ENCODE peak calls at places on chromosomes 13 and 19, in ten cellular contexts. One of them, this sample, is unnamed. For H3K4me1, the result is how much of the 10 kb centered on the place peaks cover.

GRCh38 chr19:29662604-29663404 is 2.5 kb upstream of the PLEKHF1 start:
- DNase-seq in breast epithelium: peak
- DNase-seq in sigmoid colon: peak
- DNase-seq in heart right ventricle: peak
- DNase-seq in ascending aorta: peak
- DNase-seq in prostate gland: peak
- DNase-seq in naive thymus-derived CD4-positive, alpha-beta T cell: no peak
- DNase-seq in heart left ventricle: peak
- DNase-seq in cardiac muscle cell: peak
- DNase-seq in neural progenitor cell: no peak
- DNase-seq in this sample: peak

GRCh38 chr19:47152632-47153031 is 22.0 kb downstream of the SAE1 start:
- DNase-seq in naive thymus-derived CD4-positive, alpha-beta T cell: no peak
- DNase-seq in heart right ventricle: no peak
- DNase-seq in ascending aorta: no peak
- DNase-seq in breast epithelium: no peak
- DNase-seq in cardiac muscle cell: no peak
- DNase-seq in prostate gland: peak
- DNase-seq in sigmoid colon: no peak
- DNase-seq in heart left ventricle: no peak
- DNase-seq in neural progenitor cell: no peak
- DNase-seq in this sample: no peak

GRCh38 chr19:18879579-18880373 is 16.2 kb downstream of the CERS1 start:
- DNase-seq in heart left ventricle: no peak
- DNase-seq in sigmoid colon: no peak
- DNase-seq in cardiac muscle cell: no peak
- DNase-seq in ascending aorta: no peak
- DNase-seq in naive thymus-derived CD4-positive, alpha-beta T cell: peak
- DNase-seq in prostate gland: no peak
- DNase-seq in heart right ventricle: no peak
- DNase-seq in neural progenitor cell: peak
- DNase-seq in breast epithelium: no peak
- DNase-seq in this sample: peak

GRCh38 chr13:42997381-42997780 is 5.3 kb upstream of the EPSTI1 start:
- DNase-seq in breast epithelium: no peak
- DNase-seq in heart left ventricle: no peak
- DNase-seq in ascending aorta: no peak
- DNase-seq in heart right ventricle: no peak
- DNase-seq in prostate gland: no peak
- DNase-seq in cardiac muscle cell: peak
- DNase-seq in naive thymus-derived CD4-positive, alpha-beta T cell: no peak
- DNase-seq in sigmoid colon: no peak
- DNase-seq in neural progenitor cell: no peak
- DNase-seq in this sample: no peak

GRCh38 chr19:14479985-14480694 is 5.0 kb upstream of the PTGER1 start:
- DNase-seq in heart right ventricle: peak
- DNase-seq in sigmoid colon: no peak
- DNase-seq in ascending aorta: no peak
- DNase-seq in breast epithelium: no peak
- DNase-seq in cardiac muscle cell: peak
- DNase-seq in neural progenitor cell: peak
- DNase-seq in heart left ventricle: no peak
- DNase-seq in prostate gland: no peak
- DNase-seq in naive thymus-derived CD4-positive, alpha-beta T cell: peak
- DNase-seq in this sample: peak

GRCh38 chr13:110716235-110716505 is 2.7 kb downstream of the ING1 start:
- DNase-seq in heart left ventricle: no peak
- DNase-seq in heart right ventricle: peak
- DNase-seq in ascending aorta: no peak
- DNase-seq in sigmoid colon: peak
- DNase-seq in breast epithelium: no peak
- DNase-seq in naive thymus-derived CD4-positive, alpha-beta T cell: no peak
- DNase-seq in cardiac muscle cell: peak
- DNase-seq in neural progenitor cell: peak
- DNase-seq in prostate gland: peak
- DNase-seq in this sample: peak

GRCh38 chr19:7124782-7125181 is 55.3 kb downstream of the ZNF557 start:
- DNase-seq in ascending aorta: no peak
- DNase-seq in cardiac muscle cell: no peak
- DNase-seq in prostate gland: no peak
- DNase-seq in heart right ventricle: no peak
- DNase-seq in breast epithelium: no peak
- DNase-seq in neural progenitor cell: no peak
- DNase-seq in heart left ventricle: no peak
- DNase-seq in naive thymus-derived CD4-positive, alpha-beta T cell: no peak
- DNase-seq in sigmoid colon: no peak
- DNase-seq in this sample: no peak

GRCh38 chr19:10701955-10702307 is 692 bp downstream of the QTRT1 start:
- DNase-seq in naive thymus-derived CD4-positive, alpha-beta T cell: no peak
- DNase-seq in ascending aorta: no peak
- DNase-seq in prostate gland: no peak
- DNase-seq in heart left ventricle: no peak
- DNase-seq in breast epithelium: no peak
- DNase-seq in heart right ventricle: no peak
- DNase-seq in neural progenitor cell: peak
- DNase-seq in cardiac muscle cell: no peak
- DNase-seq in sigmoid colon: no peak
- DNase-seq in this sample: no peak

GRCh38 chr19:37926711-37927110 is 19.7 kb downstream of the SIPA1L3 start:
- DNase-seq in heart left ventricle: no peak
- DNase-seq in cardiac muscle cell: no peak
- DNase-seq in naive thymus-derived CD4-positive, alpha-beta T cell: no peak
- DNase-seq in heart right ventricle: no peak
- DNase-seq in ascending aorta: no peak
- DNase-seq in prostate gland: no peak
- DNase-seq in sigmoid colon: no peak
- DNase-seq in breast epithelium: no peak
- DNase-seq in neural progenitor cell: no peak
- DNase-seq in this sample: no peak
- H3K4me1 ChIP-seq in heart left ventricle: under half
- H3K4me1 ChIP-seq in cardiac muscle cell: under half
- H3K4me1 ChIP-seq in naive thymus-derived CD4-positive, alpha-beta T cell: under half
- H3K4me1 ChIP-seq in heart right ventricle: under half
- H3K4me1 ChIP-seq in ascending aorta: under half
- H3K4me1 ChIP-seq in prostate gland: under half
- H3K4me1 ChIP-seq in sigmoid colon: under half
- H3K4me1 ChIP-seq in breast epithelium: under half
- H3K4me1 ChIP-seq in neural progenitor cell: under half
- H3K4me1 ChIP-seq in this sample: under half

GRCh38 chr13:48559638-48560320 is 26.9 kb upstream of the RCBTB2 start:
- DNase-seq in heart left ventricle: no peak
- DNase-seq in naive thymus-derived CD4-positive, alpha-beta T cell: no peak
- DNase-seq in breast epithelium: no peak
- DNase-seq in ascending aorta: no peak
- DNase-seq in heart right ventricle: no peak
- DNase-seq in neural progenitor cell: no peak
- DNase-seq in cardiac muscle cell: peak
- DNase-seq in sigmoid colon: no peak
- DNase-seq in prostate gland: no peak
- DNase-seq in this sample: no peak

GRCh38 chr13:48560657-48561337 is 27.9 kb upstream of the RCBTB2 start:
- DNase-seq in heart right ventricle: no peak
- DNase-seq in breast epithelium: no peak
- DNase-seq in heart left ventricle: no peak
- DNase-seq in cardiac muscle cell: no peak
- DNase-seq in prostate gland: no peak
- DNase-seq in neural progenitor cell: no peak
- DNase-seq in sigmoid colon: no peak
- DNase-seq in naive thymus-derived CD4-positive, alpha-beta T cell: no peak
- DNase-seq in ascending aorta: no peak
- DNase-seq in this sample: no peak

GRCh38 chr13:48562296-48563066 is 29.6 kb upstream of the RCBTB2 start:
- DNase-seq in prostate gland: no peak
- DNase-seq in sigmoid colon: no peak
- DNase-seq in breast epithelium: no peak
- DNase-seq in ascending aorta: no peak
- DNase-seq in naive thymus-derived CD4-positive, alpha-beta T cell: peak
- DNase-seq in neural progenitor cell: no peak
- DNase-seq in heart right ventricle: no peak
- DNase-seq in heart left ventricle: no peak
- DNase-seq in cardiac muscle cell: no peak
- DNase-seq in this sample: no peak

GRCh38 chr13:48563611-48564010 is 30.7 kb upstream of the RCBTB2 start:
- DNase-seq in ascending aorta: no peak
- DNase-seq in cardiac muscle cell: no peak
- DNase-seq in prostate gland: no peak
- DNase-seq in breast epithelium: no peak
- DNase-seq in naive thymus-derived CD4-positive, alpha-beta T cell: no peak
- DNase-seq in sigmoid colon: no peak
- DNase-seq in heart right ventricle: no peak
- DNase-seq in neural progenitor cell: no peak
- DNase-seq in heart left ventricle: no peak
- DNase-seq in this sample: no peak

DNA sequence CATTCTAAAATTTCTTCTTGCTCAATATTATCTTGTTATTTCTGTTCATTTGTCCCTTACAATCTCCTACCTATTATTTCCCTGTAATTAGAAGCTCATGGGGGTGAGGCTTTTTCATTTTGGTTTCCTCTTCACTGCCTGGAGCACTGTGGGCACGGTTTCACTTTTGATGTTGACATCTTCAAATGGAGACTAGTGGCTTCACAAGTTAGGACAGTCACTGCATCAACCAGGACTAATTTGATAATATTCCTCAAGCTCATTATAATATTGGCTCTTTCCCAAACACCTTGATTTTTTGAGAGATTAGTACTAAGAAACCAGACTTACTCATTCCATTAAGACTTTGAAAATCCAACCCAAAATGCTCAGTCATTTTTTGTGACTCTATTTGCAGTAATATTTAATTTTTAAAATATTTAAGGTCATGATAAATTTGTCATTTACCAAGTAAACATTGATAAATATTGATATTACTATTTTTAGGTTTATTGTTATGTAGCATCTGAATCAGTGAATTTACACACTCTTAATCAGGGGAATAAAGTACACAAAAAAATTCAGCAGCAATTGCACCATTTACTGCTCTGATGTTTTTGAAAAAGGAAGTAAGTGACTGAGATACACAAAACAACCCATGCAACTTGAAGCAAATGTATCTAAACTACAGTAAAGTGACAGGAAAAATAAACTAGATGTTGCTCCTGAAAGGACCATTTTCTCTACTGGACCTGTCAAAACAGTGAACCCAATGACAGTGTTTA is 28.8 kb upstream of the RCBTB2 start:
- DNase-seq in heart left ventricle: no peak
- DNase-seq in heart right ventricle: no peak
- DNase-seq in sigmoid colon: no peak
- DNase-seq in naive thymus-derived CD4-positive, alpha-beta T cell: no peak
- DNase-seq in neural progenitor cell: no peak
- DNase-seq in cardiac muscle cell: no peak
- DNase-seq in ascending aorta: no peak
- DNase-seq in prostate gland: no peak
- DNase-seq in breast epithelium: no peak
- DNase-seq in this sample: no peak
- H3K27ac ChIP-seq in heart left ventricle: no peak
- H3K27ac ChIP-seq in heart right ventricle: peak
- H3K27ac ChIP-seq in sigmoid colon: no peak
- H3K27ac ChIP-seq in naive thymus-derived CD4-positive, alpha-beta T cell: no peak
- H3K27ac ChIP-seq in neural progenitor cell: no peak
- H3K27ac ChIP-seq in cardiac muscle cell: no peak
- H3K27ac ChIP-seq in ascending aorta: no peak
- H3K27ac ChIP-seq in prostate gland: no peak
- H3K27ac ChIP-seq in breast epithelium: no peak
- H3K27ac ChIP-seq in this sample: no peak

GRCh38 chr13:41018583-41018909 is 570 bp downstream of the ELF1 start:
- DNase-seq in breast epithelium: no peak
- DNase-seq in ascending aorta: no peak
- DNase-seq in neural progenitor cell: no peak
- DNase-seq in cardiac muscle cell: no peak
- DNase-seq in heart right ventricle: no peak
- DNase-seq in naive thymus-derived CD4-positive, alpha-beta T cell: no peak
- DNase-seq in prostate gland: no peak
- DNase-seq in heart left ventricle: no peak
- DNase-seq in sigmoid colon: no peak
- DNase-seq in this sample: no peak

GRCh38 chr13:41019578-41020347 is 647 bp upstream of the ELF1 start:
- DNase-seq in neural progenitor cell: no peak
- DNase-seq in ascending aorta: no peak
- DNase-seq in prostate gland: no peak
- DNase-seq in cardiac muscle cell: no peak
- DNase-seq in heart right ventricle: no peak
- DNase-seq in sigmoid colon: no peak
- DNase-seq in breast epithelium: no peak
- DNase-seq in heart left ventricle: no peak
- DNase-seq in naive thymus-derived CD4-positive, alpha-beta T cell: no peak
- DNase-seq in this sample: no peak

GRCh38 chr13:41017153-41017552 is 2.0 kb downstream of the ELF1 start:
- DNase-seq in heart right ventricle: no peak
- DNase-seq in cardiac muscle cell: no peak
- DNase-seq in naive thymus-derived CD4-positive, alpha-beta T cell: peak
- DNase-seq in breast epithelium: peak
- DNase-seq in prostate gland: peak
- DNase-seq in heart left ventricle: no peak
- DNase-seq in sigmoid colon: no peak
- DNase-seq in neural progenitor cell: no peak
- DNase-seq in ascending aorta: no peak
- DNase-seq in this sample: no peak

GRCh38 chr13:41017744-41018582 is 1.2 kb downstream of the ELF1 start:
- DNase-seq in prostate gland: no peak
- DNase-seq in neural progenitor cell: no peak
- DNase-seq in cardiac muscle cell: no peak
- DNase-seq in heart right ventricle: no peak
- DNase-seq in ascending aorta: no peak
- DNase-seq in sigmoid colon: no peak
- DNase-seq in naive thymus-derived CD4-positive, alpha-beta T cell: no peak
- DNase-seq in breast epithelium: no peak
- DNase-seq in heart left ventricle: no peak
- DNase-seq in this sample: no peak

GRCh38 chr13:41019027-41019487 is at the start of gene ELF1:
- DNase-seq in neural progenitor cell: no peak
- DNase-seq in cardiac muscle cell: peak
- DNase-seq in heart left ventricle: no peak
- DNase-seq in ascending aorta: peak
- DNase-seq in sigmoid colon: no peak
- DNase-seq in prostate gland: peak
- DNase-seq in heart right ventricle: no peak
- DNase-seq in breast epithelium: peak
- DNase-seq in naive thymus-derived CD4-positive, alpha-beta T cell: peak
- DNase-seq in this sample: peak
- H3K4me1 ChIP-seq in neural progenitor cell: under half
- H3K4me1 ChIP-seq in cardiac muscle cell: under half
- H3K4me1 ChIP-seq in heart left ventricle: half or more
- H3K4me1 ChIP-seq in ascending aorta: under half
- H3K4me1 ChIP-seq in sigmoid colon: under half
- H3K4me1 ChIP-seq in prostate gland: under half
- H3K4me1 ChIP-seq in heart right ventricle: half or more
- H3K4me1 ChIP-seq in breast epithelium: under half
- H3K4me1 ChIP-seq in naive thymus-derived CD4-positive, alpha-beta T cell: under half
- H3K4me1 ChIP-seq in this sample: under half

GRCh38 chr13:36088463-36088862 is 42.7 kb downstream of the DCLK1 start:
- DNase-seq in ascending aorta: no peak
- DNase-seq in heart right ventricle: no peak
- DNase-seq in prostate gland: no peak
- DNase-seq in heart left ventricle: no peak
- DNase-seq in sigmoid colon: no peak
- DNase-seq in neural progenitor cell: no peak
- DNase-seq in naive thymus-derived CD4-positive, alpha-beta T cell: no peak
- DNase-seq in breast epithelium: no peak
- DNase-seq in cardiac muscle cell: no peak
- DNase-seq in this sample: no peak

GRCh38 chr13:36086117-36086516 is 45.1 kb downstream of the DCLK1 start:
- DNase-seq in naive thymus-derived CD4-positive, alpha-beta T cell: no peak
- DNase-seq in sigmoid colon: no peak
- DNase-seq in ascending aorta: no peak
- DNase-seq in heart right ventricle: no peak
- DNase-seq in breast epithelium: no peak
- DNase-seq in cardiac muscle cell: no peak
- DNase-seq in heart left ventricle: no peak
- DNase-seq in prostate gland: no peak
- DNase-seq in neural progenitor cell: peak
- DNase-seq in this sample: no peak

GRCh38 chr13:36089130-36089529 is 42.1 kb downstream of the DCLK1 start:
- DNase-seq in heart left ventricle: no peak
- DNase-seq in naive thymus-derived CD4-positive, alpha-beta T cell: no peak
- DNase-seq in neural progenitor cell: no peak
- DNase-seq in prostate gland: no peak
- DNase-seq in sigmoid colon: peak
- DNase-seq in heart right ventricle: no peak
- DNase-seq in breast epithelium: no peak
- DNase-seq in ascending aorta: no peak
- DNase-seq in cardiac muscle cell: peak
- DNase-seq in this sample: no peak

GRCh38 chr13:36090592-36090991 is 40.6 kb downstream of the DCLK1 start:
- DNase-seq in neural progenitor cell: no peak
- DNase-seq in breast epithelium: no peak
- DNase-seq in heart right ventricle: no peak
- DNase-seq in prostate gland: no peak
- DNase-seq in ascending aorta: no peak
- DNase-seq in heart left ventricle: no peak
- DNase-seq in naive thymus-derived CD4-positive, alpha-beta T cell: no peak
- DNase-seq in cardiac muscle cell: peak
- DNase-seq in sigmoid colon: no peak
- DNase-seq in this sample: no peak

DNA sequence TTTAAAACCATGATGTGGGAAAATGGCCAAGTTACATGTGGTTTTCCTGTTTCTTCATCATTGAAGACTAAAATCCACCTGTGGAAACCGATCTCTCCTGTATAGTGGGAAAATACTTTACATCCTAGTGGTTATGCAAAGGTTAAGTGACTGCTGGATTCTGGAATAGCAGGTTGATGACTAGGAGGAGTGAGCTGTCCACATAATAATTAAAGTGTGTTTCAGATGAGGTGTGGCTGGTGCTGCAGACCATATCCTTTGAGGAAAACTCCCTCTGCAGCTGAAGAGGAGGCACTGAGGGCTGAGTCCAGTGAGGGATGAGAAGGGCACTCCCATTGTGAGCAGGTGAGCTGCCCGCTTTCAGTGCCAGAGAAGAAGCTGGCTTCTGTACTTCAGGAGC is 43.2 kb downstream of the DCLK1 start:
- DNase-seq in heart left ventricle: no peak
- DNase-seq in naive thymus-derived CD4-positive, alpha-beta T cell: no peak
- DNase-seq in neural progenitor cell: no peak
- DNase-seq in cardiac muscle cell: no peak
- DNase-seq in heart right ventricle: no peak
- DNase-seq in prostate gland: no peak
- DNase-seq in ascending aorta: no peak
- DNase-seq in sigmoid colon: no peak
- DNase-seq in breast epithelium: no peak
- DNase-seq in this sample: no peak
- H3K27ac ChIP-seq in heart left ventricle: no peak
- H3K27ac ChIP-seq in naive thymus-derived CD4-positive, alpha-beta T cell: no peak
- H3K27ac ChIP-seq in neural progenitor cell: no peak
- H3K27ac ChIP-seq in cardiac muscle cell: no peak
- H3K27ac ChIP-seq in heart right ventricle: no peak
- H3K27ac ChIP-seq in prostate gland: no peak
- H3K27ac ChIP-seq in ascending aorta: no peak
- H3K27ac ChIP-seq in sigmoid colon: no peak
- H3K27ac ChIP-seq in breast epithelium: no peak
- H3K27ac ChIP-seq in this sample: no peak